ENCODE peak calls at places on chromosomes 11 and 22, in nine cellular contexts. M is fibroblast of lung; E is stimulated activated CD4-positive, alpha-beta T cell treated with anti-CD3 and anti-CD28 coated beads, TNF-alpha, amount 100 ng/mL, for 4 hours; D is NCI-H69; I is breast epithelium; B is GM03348; X is neural progenitor cell; N is NCI-H345; Z is amniotic stem cell. F is an unnamed sample.

GRCh38 chr22:20843501-20843900 is 15.1 kb downstream of the PI4KA start:
- DNase-seq in I (no peak), D (no peak), B (no peak), Z (no peak), X (no peak), M (no peak), E (no peak), N (no peak), F (no peak)

GRCh38 chr22:28819253-28820096 is 19.1 kb upstream of the XBP1 start:
- DNase-seq in Z (no peak), D (peak), E (no peak), X (no peak), B (no peak), M (no peak), I (no peak), N (no peak), F (no peak)

GRCh38 chr22:47065756-47066615 is 303.5 kb downstream of the TBC1D22A start:
- DNase-seq in N (no peak), M (peak), B (no peak), D (no peak), I (no peak), Z (no peak), E (no peak), X (no peak), F (peak)

GRCh38 chr11:103465555-103466140 is 356.4 kb downstream of the DYNC2H1 start:
- DNase-seq in B (peak), I (no peak), N (no peak), E (no peak), M (peak), D (no peak), X (no peak), Z (no peak), F (no peak)

GRCh38 chr11:19355601-19356000 is 114.9 kb upstream of the E2F8 start:
- DNase-seq in D (no peak), N (no peak), B (no peak), X (no peak), M (no peak), Z (no peak), I (no peak), E (no peak), F (no peak)

GRCh38 chr11:103228807-103229206 is 119.6 kb downstream of the DYNC2H1 start:
- DNase-seq in D (peak), B (no peak), Z (no peak), E (no peak), N (no peak), M (no peak), X (peak), I (no peak), F (no peak)

GRCh38 chr11:128365044-128365443 is 222.3 kb downstream of the ETS1 start:
- DNase-seq in M (peak), B (peak), I (no peak), D (no peak), E (no peak), N (no peak), X (peak), Z (no peak), F (no peak)

GRCh38 chr22:36578619-36579018 is 49.7 kb upstream of the EIF3D start:
- DNase-seq in B (no peak), Z (no peak), D (no peak), E (no peak), I (no peak), N (no peak), M (no peak), X (no peak), F (no peak)

GRCh38 chr11:78256962-78257361 is 68.2 kb downstream of the USP35 start:
- DNase-seq in I (no peak), M (peak), Z (peak), N (no peak), D (no peak), B (peak), X (no peak), E (no peak), F (peak)

F was measured in ascending aorta.